ENCODE peak calls at places on chromosomes 12 and 14, in nine cellular contexts. Q is fibroblast of mammary gland; R is GM10248; H is esophagus squamous epithelium; Z is ascending aorta; Y is CD4-positive, alpha-beta T cell; B is astrocyte of the spinal cord; W is B cell; O is tibial artery. M is an unnamed sample.

GRCh38 chr14:100223332-100224171 is 15.4 kb upstream of the YY1 start:
- DNase-seq in Q (no peak), R (no peak), H (no peak), Z (no peak), Y (no peak), B (no peak), W (no peak), O (no peak), M (no peak)

GRCh38 chr12:132624910-132625630 is 6.5 kb downstream of the P2RX2 start:
- DNase-seq in Q (no peak), R (no peak), H (no peak), Z (no peak), Y (no peak), B (no peak), W (no peak), O (no peak), M (no peak)

GRCh38 chr12:75684678-75685620 is 173.5 kb upstream of the KRR1 start:
- DNase-seq in Q (peak), R (no peak), H (no peak), Z (no peak), Y (no peak), B (peak), W (no peak), O (no peak), M (no peak)

GRCh38 chr12:75489187-75489586 is 8.6 kb downstream of the GLIPR1 start:
- DNase-seq in Q (no peak), R (no peak), H (no peak), Z (no peak), Y (no peak), B (no peak), W (no peak), O (no peak), M (no peak)

GRCh38 chr14:51293149-51293925 is 53.3 kb downstream of the TMX1 start:
- DNase-seq in Q (peak), R (no peak), H (no peak), Z (peak), Y (no peak), B (peak), W (no peak), O (peak), M (no peak)

GRCh38 chr12:31342314-31342713 is 16.4 kb upstream of the SINHCAF start:
- DNase-seq in Q (no peak), R (no peak), H (no peak), Z (no peak), Y (no peak), B (no peak), W (no peak), O (no peak), M (no peak)

GRCh38 chr12:75545636-75546035 is 34.2 kb upstream of the KRR1 start:
- DNase-seq in Q (no peak), R (no peak), H (no peak), Z (no peak), Y (no peak), B (no peak), W (no peak), O (no peak), M (no peak)

GRCh38 chr14:100076133-100076532 is 10.9 kb downstream of the EVL start:
- DNase-seq in Q (peak), R (peak), H (no peak), Z (peak), Y (no peak), B (no peak), W (no peak), O (peak), M (peak)

GRCh38 chr14:93977790-93978581 is 1.6 kb upstream of the ASB2 start:
- DNase-seq in Q (no peak), R (peak), H (no peak), Z (no peak), Y (peak), B (no peak), W (peak), O (no peak), M (peak)

GRCh38 chr14:99246536-99247083 is 25.4 kb downstream of the BCL11B start:
- DNase-seq in Q (no peak), R (no peak), H (no peak), Z (no peak), Y (no peak), B (no peak), W (no peak), O (no peak), M (peak)

GRCh38 chr12:132570635-132571034 is 39.7 kb downstream of the LRCOL1 start:
- DNase-seq in Q (no peak), R (no peak), H (no peak), Z (no peak), Y (no peak), B (no peak), W (no peak), O (no peak), M (no peak)

GRCh38 chr14:61466249-61466904 is 145.0 kb downstream of the PRKCH start:
- DNase-seq in Q (peak), R (no peak), H (no peak), Z (peak), Y (no peak), B (peak), W (no peak), O (peak), M (no peak)

GRCh38 chr12:22683131-22683530 is 58.2 kb downstream of the ETNK1 start:
- DNase-seq in Q (no peak), R (no peak), H (no peak), Z (no peak), Y (no peak), B (no peak), W (no peak), O (no peak), M (no peak)

GRCh38 chr12:22684124-22684523 is 59.2 kb downstream of the ETNK1 start:
- DNase-seq in Q (no peak), R (no peak), H (no peak), Z (no peak), Y (no peak), B (no peak), W (no peak), O (no peak), M (no peak)

GRCh38 chr12:22682663-22683062 is 57.7 kb downstream of the ETNK1 start:
- DNase-seq in Q (no peak), R (no peak), H (no peak), Z (no peak), Y (no peak), B (no peak), W (no peak), O (no peak), M (no peak)

GRCh38 chr12:22687677-22688076 is 62.7 kb downstream of the ETNK1 start:
- DNase-seq in Q (peak), R (no peak), H (no peak), Z (no peak), Y (no peak), B (peak), W (peak), O (no peak), M (peak)

DNA sequence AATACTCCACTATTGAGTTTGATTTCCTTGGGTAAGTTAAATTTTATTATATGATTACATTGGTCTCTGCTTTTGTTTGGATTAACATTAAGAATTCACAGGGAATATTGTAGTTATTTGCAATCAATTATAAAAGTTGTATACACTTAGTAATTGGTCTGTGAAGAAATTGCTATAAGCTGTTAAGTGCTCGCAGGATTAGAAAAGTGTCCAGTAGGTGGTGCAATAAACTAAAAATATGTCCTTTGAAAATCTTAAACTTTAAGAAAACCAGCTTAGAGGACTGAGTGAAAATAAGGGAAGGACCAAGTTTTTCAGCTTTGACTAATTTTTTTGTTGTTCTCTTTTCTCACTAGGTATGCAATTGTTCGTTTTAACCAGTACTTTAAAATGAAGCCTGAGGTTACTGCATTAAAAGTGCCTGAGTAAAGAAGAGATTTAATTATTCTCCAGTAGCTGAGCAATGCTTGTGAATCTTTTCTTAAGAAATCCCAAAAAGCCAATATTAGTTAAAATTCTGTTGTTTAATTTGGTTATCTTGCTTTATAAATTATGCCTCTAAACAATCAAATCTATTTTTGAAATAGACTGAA is 59.7 kb downstream of the ETNK1 start:
- DNase-seq in Q (peak), R (no peak), H (no peak), Z (no peak), Y (no peak), B (peak), W (peak), O (no peak), M (no peak)
- TF ChIP-seq CTCF in Q (peak), R (peak), H (peak), Z (peak), Y (peak), B (peak), W (peak), O (peak), M (peak)

GRCh38 chr12:94140556-94140955 is 7.8 kb upstream of the PLXNC1 start:
- DNase-seq in Q (peak), R (peak), H (no peak), Z (no peak), Y (peak), B (no peak), W (peak), O (no peak), M (peak)
- TF ChIP-seq CTCF in Q (peak), R (peak), H (no peak), Z (no peak), Y (peak), B (peak), W (peak), O (no peak), M (peak)

DNA sequence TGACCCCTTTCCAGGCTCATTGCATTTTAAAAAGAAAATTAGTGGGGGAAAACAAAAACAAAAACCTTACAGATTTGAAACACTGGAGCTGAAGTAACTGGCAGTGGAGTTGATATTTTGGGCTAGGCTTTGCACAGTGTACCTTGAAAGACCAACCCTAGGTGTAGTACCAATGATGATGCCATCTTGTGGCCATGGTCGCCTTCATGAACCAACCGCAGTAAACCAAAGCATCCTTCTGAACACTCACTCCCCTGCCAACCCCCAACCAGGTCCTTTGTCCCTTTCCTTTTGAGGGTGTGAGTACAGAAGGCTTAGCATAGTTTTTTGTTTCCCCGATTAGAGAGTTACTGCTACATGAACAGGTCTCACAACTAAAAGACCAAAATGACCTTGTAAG is 5.9 kb downstream of the TOMM20L start:
- DNase-seq in Q (no peak), R (no peak), H (no peak), Z (no peak), Y (no peak), B (no peak), W (no peak), O (no peak), M (no peak)
- TF ChIP-seq CTCF in Q (no peak), R (no peak), H (no peak), Z (no peak), Y (no peak), B (peak), W (no peak), O (no peak), M (no peak)

GRCh38 chr14:36402867-36403266 is 82.4 kb upstream of the MBIP start:
- DNase-seq in Q (no peak), R (no peak), H (no peak), Z (no peak), Y (no peak), B (no peak), W (no peak), O (no peak), M (no peak)

GRCh38 chr14:36405589-36406274 is 85.3 kb upstream of the MBIP start:
- DNase-seq in Q (no peak), R (no peak), H (no peak), Z (no peak), Y (no peak), B (no peak), W (no peak), O (no peak), M (no peak)

DNA sequence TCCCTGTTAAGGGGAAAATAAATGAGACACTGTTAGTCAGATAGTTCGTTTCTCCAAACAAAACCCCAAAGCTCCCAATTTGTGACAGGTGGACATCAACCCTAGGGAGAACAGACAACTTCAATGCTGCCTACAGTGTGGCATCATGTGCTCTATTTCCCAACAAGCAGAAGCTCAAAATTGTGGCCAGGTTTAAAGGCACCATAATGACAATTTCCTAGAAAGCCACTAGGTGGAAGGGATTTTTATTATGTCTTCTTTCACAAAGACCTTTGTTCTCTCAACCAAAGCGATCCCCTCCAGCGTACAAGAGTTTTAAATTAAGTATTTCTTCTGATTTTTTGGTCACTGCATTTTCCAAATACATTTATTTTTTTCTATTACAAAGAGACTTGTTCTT is 88.0 kb upstream of the MBIP start:
- DNase-seq in Q (no peak), R (no peak), H (no peak), Z (no peak), Y (no peak), B (no peak), W (no peak), O (no peak), M (no peak)
- TF ChIP-seq CTCF in Q (no peak), R (no peak), H (no peak), Z (no peak), Y (no peak), B (no peak), W (no peak), O (no peak), M (no peak)

M was measured in activated CD8-positive, alpha-beta T cell treated with anti-CD3 and anti-CD28 coated beads for 36 hours.